ENCODE peak calls at places on chromosomes 12 and 14, in nine cellular contexts. E is ascending aorta; C is CD8-positive, alpha-beta memory T cell; F is sigmoid colon; A is heart right ventricle; J is ovary; G is thoracic aorta; I is NT2/D1; V is breast epithelium. Y is an unnamed sample.

GRCh38 chr12:108594-108993 is 42.0 kb downstream of the IQSEC3 start:
- DNase-seq in I (no peak), V (no peak), J (no peak), A (peak; percentile 34), G (no peak), F (peak; percentile 68), E (no peak), C (no peak), Y (no peak)

GRCh38 chr12:47192046-47192445 is 112.3 kb upstream of the AMIGO2 start:
- DNase-seq in J (no peak), G (no peak), C (no peak), A (no peak), V (no peak), F (no peak), E (no peak), I (no peak), Y (no peak)

GRCh38 chr12:128259556-128260070 is 7.4 kb upstream of the TMEM132C start:
- DNase-seq in C (no peak), G (no peak), E (no peak), A (no peak), V (no peak), J (peak; percentile 21), I (peak; percentile 50), F (no peak), Y (no peak)

GRCh38 chr12:750356-751191 is 1.8 kb upstream of the WNK1 start:
- DNase-seq in A (no peak), G (no peak), I (no peak), C (no peak), F (no peak), E (no peak), V (no peak), J (no peak), Y (no peak)

GRCh38 chr12:11702959-11703358 is 53.5 kb downstream of the ETV6 start:
- DNase-seq in A (no peak), J (no peak), I (no peak), C (no peak), V (no peak), G (no peak), F (no peak), E (no peak), Y (no peak)

GRCh38 chr14:103472939-103473338 is 49.7 kb downstream of the CKB start:
- DNase-seq in C (no peak), E (no peak), F (no peak), V (no peak), G (no peak), J (no peak), I (no peak), A (no peak), Y (no peak)

GRCh38 chr14:100586153-100586519 is 1.1 kb downstream of the BEGAIN start:
- DNase-seq in I (no peak), C (no peak), J (no peak), A (no peak), F (no peak), V (no peak), E (no peak), G (no peak), Y (no peak)

GRCh38 chr12:79424109-79424721 is 266.5 kb downstream of the PAWR start:
- DNase-seq in E (no peak), V (no peak), A (no peak), I (no peak), J (no peak), G (no peak), F (no peak), C (no peak), Y (peak; percentile 74)

GRCh38 chr14:24741871-24742270 is 107.9 kb upstream of the GZMB start:
- DNase-seq in G (no peak), F (no peak), E (no peak), A (no peak), I (no peak), J (no peak), V (no peak), C (no peak), Y (no peak)

GRCh38 chr12:131197490-131197889 is 243.8 kb downstream of the ADGRD1 start:
- DNase-seq in J (no peak), A (no peak), F (no peak), I (no peak), G (no peak), C (no peak), E (no peak), V (no peak), Y (no peak)

GRCh38 chr12:109944975-109945374 is 44.9 kb downstream of the TCHP start:
- DNase-seq in V (no peak), A (peak; percentile 30), C (no peak), I (peak; percentile 79), G (no peak), F (no peak), E (no peak), J (peak; percentile 40), Y (no peak)

GRCh38 chr12:132159555-132160003 is 15.3 kb downstream of the NOC4L start:
- DNase-seq in G (no peak), F (no peak), I (no peak), A (no peak), E (no peak), J (no peak), C (no peak), V (no peak), Y (no peak)

GRCh38 chr12:115450017-115450416 is 766.0 kb upstream of the TBX3 start:
- DNase-seq in F (no peak), I (peak; percentile 42), A (no peak), J (no peak), G (no peak), E (no peak), C (no peak), V (no peak), Y (no peak)

GRCh38 chr14:81656811-81657210 is 123.2 kb upstream of the SEL1L start:
- DNase-seq in F (no peak), V (no peak), I (no peak), A (no peak), G (no peak), E (no peak), C (no peak), J (no peak), Y (no peak)

GRCh38 chr12:111359231-111359913 is 9.5 kb downstream of the PHETA1 start:
- DNase-seq in G (no peak), J (no peak), I (no peak), A (no peak), E (no peak), V (no peak), C (no peak), F (no peak), Y (no peak)

GRCh38 chr12:2891240-2892053 is 756 bp downstream of the TULP3 start:
- DNase-seq in J (peak; percentile 58), I (peak; percentile 75), V (peak; percentile 54), G (peak; percentile 15), A (peak; percentile 50), C (peak; percentile 23), F (peak; percentile 84), E (no peak), Y (no peak)

GRCh38 chr14:85688024-85688423 is 158.1 kb downstream of the FLRT2 start:
- DNase-seq in A (no peak), F (no peak), E (no peak), I (no peak), C (no peak), V (no peak), J (no peak), G (no peak), Y (no peak)
- H3K9me3 ChIP-seq in A (no peaks in the 10 kb centered on the region), F (no peaks in the 10 kb centered on the region), E (no peaks in the 10 kb centered on the region), I (no peaks in the 10 kb centered on the region), C (no peaks in the 10 kb centered on the region), V (no peaks in the 10 kb centered on the region), J (no peaks in the 10 kb centered on the region), G (no peaks in the 10 kb centered on the region), Y (no peaks in the 10 kb centered on the region)

GRCh38 chr12:53856132-53856531 is 82.5 kb upstream of the HOXC13 start:
- DNase-seq in V (no peak), F (no peak), E (no peak), J (no peak), G (no peak), C (no peak), I (no peak), A (no peak), Y (no peak)
- H3K36me3 ChIP-seq in V (no peaks in the 10 kb centered on the region), F (no peaks in the 10 kb centered on the region), E (no peaks in the 10 kb centered on the region), J (no peaks in the 10 kb centered on the region), G (no peaks in the 10 kb centered on the region), C (no peaks in the 10 kb centered on the region), I (no peaks in the 10 kb centered on the region), A (no peaks in the 10 kb centered on the region), Y (no peaks in the 10 kb centered on the region)

DNA sequence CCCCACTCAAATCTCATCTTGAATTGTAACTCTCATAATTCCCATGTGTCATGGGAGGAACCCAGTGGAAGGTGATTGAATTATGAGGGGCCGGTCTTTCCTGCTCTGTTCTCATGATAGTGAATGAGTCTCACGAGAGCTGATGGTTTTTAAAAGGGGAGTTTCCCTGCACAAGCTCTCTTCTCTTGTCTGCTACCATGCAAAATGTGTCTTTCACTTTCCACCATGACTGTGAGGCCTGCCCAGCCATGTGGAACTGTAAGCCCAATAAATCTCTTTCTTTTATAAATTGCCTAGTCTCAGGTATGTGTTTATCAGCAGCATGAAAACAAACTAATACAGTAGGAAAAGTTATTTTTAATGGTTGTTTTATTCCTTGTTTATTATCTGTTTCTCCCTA is 146.0 kb downstream of the FSCB start:
- DNase-seq in C (no peak), J (no peak), I (no peak), V (no peak), G (no peak), E (no peak), F (no peak), A (no peak), Y (no peak)
- H3K9me3 ChIP-seq in C (no peaks in the 10 kb centered on the region), J (no peaks in the 10 kb centered on the region), I (no peaks in the 10 kb centered on the region), V (no peaks in the 10 kb centered on the region), G (no peaks in the 10 kb centered on the region), E (no peaks in the 10 kb centered on the region), F (no peaks in the 10 kb centered on the region), A (no peaks in the 10 kb centered on the region), Y (no peaks in the 10 kb centered on the region)

GRCh38 chr12:124952295-124952694 is 36.6 kb downstream of the DHX37 start:
- DNase-seq in F (no peak), J (no peak), C (no peak), I (no peak), E (no peak), V (no peak), G (no peak), A (no peak), Y (no peak)

GRCh38 chr12:124953689-124954405 is 35.1 kb downstream of the DHX37 start:
- DNase-seq in E (no peak), A (no peak), J (no peak), I (no peak), C (no peak), F (no peak), G (no peak), V (no peak), Y (no peak)

GRCh38 chr12:124954771-124955170 is 34.2 kb downstream of the DHX37 start:
- DNase-seq in A (no peak), F (no peak), I (no peak), G (no peak), E (no peak), V (no peak), C (no peak), J (no peak), Y (no peak)

GRCh38 chr12:124949779-124950728 is 35.6 kb upstream of the UBC start:
- DNase-seq in C (no peak), I (no peak), A (no peak), F (no peak), E (no peak), V (no peak), J (no peak), G (no peak), Y (no peak)

DNA sequence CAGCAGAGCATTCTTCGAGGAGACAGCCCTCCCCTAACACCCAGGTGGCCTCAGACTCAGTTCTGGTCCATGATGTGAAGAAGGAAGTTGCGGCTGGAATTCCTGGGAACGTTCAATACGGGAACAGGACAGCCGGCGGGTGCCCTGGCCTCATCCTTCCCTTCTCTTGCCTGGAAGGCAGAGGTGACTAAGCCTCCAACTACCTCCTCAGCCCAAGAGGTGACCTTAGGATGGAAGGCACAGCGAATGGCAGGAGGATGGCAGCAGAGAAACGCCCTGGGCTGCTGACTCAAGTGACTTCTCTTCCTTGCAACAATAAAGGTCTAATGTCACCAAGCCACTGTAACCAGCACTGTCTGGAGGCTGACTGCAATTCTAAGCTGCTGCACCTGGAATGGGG is 36.1 kb downstream of the DHX37 start:
- DNase-seq in E (no peak), V (no peak), F (no peak), I (no peak), C (no peak), G (no peak), J (no peak), A (no peak), Y (no peak)
- H3K36me3 ChIP-seq in E (peaks cover 41% of the 10 kb centered on the region), V (peaks cover 4% of the 10 kb centered on the region), F (peaks cover 95% of the 10 kb centered on the region), I (peaks cover 90% of the 10 kb centered on the region), C (peaks cover 11% of the 10 kb centered on the region), G (peaks cover 43% of the 10 kb centered on the region), J (no peaks in the 10 kb centered on the region), A (peaks cover 100% of the 10 kb centered on the region), Y (peaks cover 8% of the 10 kb centered on the region)